ENCODE peak calls at places on chromosomes 13 and 19, in eight cellular contexts. E, F, U, C, N, J, X and W are unnamed samples.
A peak's percentile ranks its signal among the peaks of the same experiment; 100 is the strongest.

GRCh38 chr13:20492641-20493040 is 33.0 kb downstream of the CRYL1 start:
- DNase-seq in N (peak; percentile 61), U (no peak), J (peak; percentile 58), F (peak; percentile 49), X (no peak), E (peak; percentile 62), C (no peak), W (no peak)

GRCh38 chr19:39177110-39177699 is 19.6 kb upstream of the NCCRP1 start:
- DNase-seq in E (no peak), X (no peak), F (no peak), U (no peak), J (no peak), N (no peak), C (no peak), W (no peak)

GRCh38 chr13:41960195-41960699 is 662 bp downstream of the VWA8 start:
- DNase-seq in E (no peak), F (peak; percentile 37), U (no peak), C (no peak), N (peak; percentile 17), J (peak; percentile 29), X (no peak), W (no peak)

GRCh38 chr19:43461303-43461702 is 4.1 kb downstream of the LYPD3 start:
- DNase-seq in F (no peak), U (no peak), X (no peak), E (no peak), N (no peak), C (no peak), J (no peak), W (no peak)

GRCh38 chr19:35353635-35354034 is 4.6 kb upstream of the FFAR3 start:
- DNase-seq in U (no peak), J (no peak), F (no peak), E (no peak), C (no peak), X (no peak), N (peak; percentile 3), W (no peak)

GRCh38 chr13:26950968-26951367 is 190.4 kb upstream of the GPR12 start:
- DNase-seq in X (no peak), E (no peak), J (no peak), N (no peak), C (no peak), U (no peak), F (no peak), W (no peak)

GRCh38 chr19:34837262-34837661 is 64.2 kb upstream of the ZNF599 start:
- DNase-seq in F (no peak), C (no peak), J (peak; percentile 31), N (no peak), E (no peak), U (no peak), X (no peak), W (no peak)

GRCh38 chr19:18428173-18428836 is 9.1 kb downstream of the SSBP4 start:
- DNase-seq in N (no peak), E (no peak), U (no peak), C (no peak), X (no peak), J (no peak), F (no peak), W (no peak)

GRCh38 chr19:11481777-11482383 is 1.0 kb upstream of the ELAVL3 start:
- DNase-seq in C (peak; percentile 59), U (no peak), J (peak; percentile 91), X (peak; percentile 42), N (peak; percentile 97), F (peak; percentile 98), E (peak; percentile 85), W (peak; percentile 72)

GRCh38 chr13:95679722-95680121 is 2.8 kb downstream of the DNAJC3 start:
- DNase-seq in E (no peak), C (no peak), X (no peak), J (no peak), F (no peak), N (no peak), U (no peak), W (no peak)

GRCh38 chr19:19740755-19741154 is 7.8 kb upstream of the ZNF14 start:
- DNase-seq in U (no peak), X (no peak), C (no peak), J (no peak), E (no peak), F (no peak), N (no peak), W (no peak)

GRCh38 chr19:53101518-53101917 is 1.7 kb downstream of the ZNF160 start:
- DNase-seq in C (no peak), N (no peak), F (no peak), U (no peak), E (no peak), J (no peak), X (no peak), W (no peak)

GRCh38 chr19:44925114-44925891 is 10.9 kb downstream of the APOC1 start:
- DNase-seq in J (peak; percentile 88), E (no peak), C (no peak), U (no peak), F (no peak), X (no peak), N (no peak), W (no peak)

GRCh38 chr13:21948781-21949474 is 278.1 kb downstream of the FGF9 start:
- DNase-seq in N (no peak), C (no peak), E (no peak), J (no peak), U (no peak), F (no peak), X (no peak), W (no peak)

GRCh38 chr13:21945195-21945594 is 274.3 kb downstream of the FGF9 start:
- DNase-seq in J (no peak), X (no peak), U (no peak), N (no peak), E (no peak), F (no peak), C (no peak), W (no peak)

GRCh38 chr13:21949818-21950429 is 279.1 kb downstream of the FGF9 start:
- DNase-seq in J (no peak), X (no peak), E (no peak), C (no peak), N (no peak), U (no peak), F (no peak), W (no peak)

DNA sequence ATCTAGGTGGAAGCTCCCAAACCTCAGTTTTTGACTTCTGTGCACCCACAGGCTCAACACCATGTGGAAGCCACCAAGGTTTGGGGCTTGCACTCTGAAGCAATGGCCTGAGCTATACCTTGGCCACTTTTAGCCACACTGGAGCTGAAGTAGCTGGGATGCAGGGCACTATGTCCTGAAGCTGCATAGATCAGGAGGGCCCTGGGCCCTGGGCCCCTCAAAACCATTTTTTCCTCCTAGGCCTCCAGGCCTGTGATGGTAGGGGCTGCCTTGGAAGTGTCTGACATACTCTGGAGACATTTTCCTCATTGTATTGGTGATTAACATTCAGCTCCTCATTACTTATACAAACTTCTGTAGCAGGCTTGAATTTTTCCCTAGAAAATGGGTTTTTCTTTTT is 273.7 kb downstream of the FGF9 start:
- DNase-seq in E (no peak), C (no peak), U (no peak), X (no peak), N (no peak), F (no peak), J (no peak), W (no peak)
- TF ChIP-seq CTCF in E (no peak), C (no peak), U (no peak), X (no peak), N (no peak), F (no peak), J (no peak), W (no peak)

DNA sequence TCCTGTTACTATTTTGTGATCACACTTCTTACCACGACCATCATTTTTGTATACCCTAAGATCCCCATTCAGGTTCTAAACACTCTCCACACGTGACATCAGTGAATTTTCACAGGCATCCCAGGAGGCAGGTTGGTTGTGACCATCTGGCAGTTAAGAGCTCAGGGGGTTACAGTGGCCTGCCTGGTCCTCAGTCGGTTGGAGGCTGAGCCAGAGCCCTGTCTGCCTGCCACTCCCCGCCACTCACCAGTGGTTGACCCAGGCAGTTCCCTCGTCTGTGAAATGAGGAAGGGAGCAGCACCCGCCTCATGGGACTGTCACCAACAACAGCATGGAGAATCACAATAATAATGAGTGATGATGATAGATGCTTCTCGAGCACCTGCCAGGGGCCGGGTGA is 36.4 kb upstream of the EHD2 start:
- DNase-seq in C (no peak), X (no peak), F (no peak), N (no peak), J (no peak), E (no peak), U (no peak), W (no peak)
- TF ChIP-seq CTCF in C (no peak), X (no peak), F (no peak), N (no peak), J (no peak), E (no peak), U (no peak), W (no peak)

DNA sequence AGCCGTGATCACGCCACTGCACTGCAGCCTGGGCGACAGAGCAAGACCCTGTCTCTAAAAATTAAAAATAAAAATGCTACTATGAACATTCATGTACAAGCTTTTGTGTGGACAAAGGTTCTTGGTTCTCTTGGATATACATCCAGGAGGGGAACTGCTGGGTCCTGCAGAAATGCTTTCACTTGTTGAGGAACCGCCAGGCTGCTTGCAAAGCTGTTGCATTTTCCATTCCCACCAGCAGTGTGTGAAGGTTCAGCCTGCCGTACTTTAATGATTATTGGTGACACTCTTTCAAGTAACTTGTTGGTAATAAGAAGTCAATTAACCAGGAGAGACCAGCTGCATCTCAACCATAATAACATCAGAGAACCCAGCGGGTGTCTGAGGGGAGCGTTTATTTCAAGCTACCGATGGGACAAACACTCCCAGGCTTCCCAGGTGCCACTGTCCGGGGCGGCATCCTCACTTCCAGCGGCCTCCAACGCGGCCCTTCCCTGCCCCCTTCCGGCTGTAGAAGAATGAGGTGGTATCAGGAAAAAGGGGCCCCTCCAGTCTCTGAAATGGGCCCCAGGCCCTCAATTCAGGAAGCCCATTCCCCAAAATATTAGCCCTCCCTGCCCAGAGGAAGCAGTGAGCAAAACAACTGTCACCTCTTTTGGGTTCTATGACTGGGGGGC is 15.2 kb upstream of the PPP1R12C start:
- DNase-seq in C (no peak), X (no peak), U (no peak), E (no peak), N (no peak), F (no peak), J (no peak), W (no peak)
- TF ChIP-seq CTCF in C (peak; percentile 25), X (no peak), U (peak; percentile 27), E (no peak), N (peak; percentile 53), F (no peak), J (no peak), W (peak; percentile 1)

GRCh38 chr19:3672575-3672948 is 27.7 kb downstream of the PIP5K1C start:
- DNase-seq in C (no peak), F (no peak), E (no peak), N (no peak), U (no peak), X (no peak), J (no peak), W (no peak)

GRCh38 chr19:3674784-3675183 is 25.5 kb downstream of the PIP5K1C start:
- DNase-seq in J (no peak), U (no peak), E (no peak), C (no peak), X (no peak), F (no peak), N (no peak), W (no peak)

GRCh38 chr19:3671680-3672574 is 28.3 kb downstream of the PIP5K1C start:
- DNase-seq in C (no peak), E (no peak), N (peak; percentile 66), J (peak; percentile 45), F (no peak), X (no peak), U (no peak), W (no peak)

GRCh38 chr19:3673506-3674439 is 26.5 kb downstream of the PIP5K1C start:
- DNase-seq in N (no peak), U (no peak), F (no peak), J (no peak), C (no peak), E (no peak), X (no peak), W (no peak)

GRCh38 chr19:3672993-3673392 is 27.3 kb downstream of the PIP5K1C start:
- DNase-seq in F (no peak), X (no peak), C (no peak), U (no peak), J (no peak), E (peak; percentile 45), N (no peak), W (no peak)
- TF ChIP-seq CTCF in F (no peak), X (no peak), C (no peak), U (no peak), J (no peak), E (no peak), N (peak; percentile 17), W (peak; percentile 1)